ENCODE peak calls at places on chromosomes 13 and 19, in six cellular contexts. One of them, this sample, is unnamed.

GRCh38 chr19:55044771-55045716 is 7.0 kb upstream of the GP6 start:
- DNase-seq in mucosa of gallbladder: no peak
- DNase-seq in stimulated activated naive CD4-positive, alpha-beta T cell: no peak
- DNase-seq in hippocampal formation: no peak
- DNase-seq in HCT116: no peak
- DNase-seq in thoracic aorta: no peak
- DNase-seq in this sample: no peak

GRCh38 chr19:55041627-55042343 is 3.7 kb upstream of the GP6 start:
- DNase-seq in mucosa of gallbladder: no peak
- DNase-seq in HCT116: no peak
- DNase-seq in stimulated activated naive CD4-positive, alpha-beta T cell: peak; percentile 29
- DNase-seq in hippocampal formation: no peak
- DNase-seq in thoracic aorta: no peak
- DNase-seq in this sample: no peak

GRCh38 chr13:20227288-20227687 is 4.8 kb downstream of the GJB6 start:
- DNase-seq in hippocampal formation: no peak
- DNase-seq in HCT116: no peak
- DNase-seq in thoracic aorta: no peak
- DNase-seq in mucosa of gallbladder: no peak
- DNase-seq in stimulated activated naive CD4-positive, alpha-beta T cell: no peak
- DNase-seq in this sample: no peak

GRCh38 chr19:20359933-20360720 is 193.1 kb downstream of the ZNF486 start:
- DNase-seq in mucosa of gallbladder: no peak
- DNase-seq in thoracic aorta: no peak
- DNase-seq in stimulated activated naive CD4-positive, alpha-beta T cell: no peak
- DNase-seq in hippocampal formation: peak; percentile 1
- DNase-seq in HCT116: no peak
- DNase-seq in this sample: no peak

GRCh38 chr13:91132381-91132780 is 215.1 kb upstream of the MIR17HG start:
- DNase-seq in thoracic aorta: no peak
- DNase-seq in mucosa of gallbladder: no peak
- DNase-seq in hippocampal formation: no peak
- DNase-seq in stimulated activated naive CD4-positive, alpha-beta T cell: no peak
- DNase-seq in HCT116: no peak
- DNase-seq in this sample: no peak

GRCh38 chr13:51523082-51523518 is 61.2 kb upstream of the WDFY2 start:
- DNase-seq in HCT116: no peak
- DNase-seq in thoracic aorta: no peak
- DNase-seq in hippocampal formation: no peak
- DNase-seq in stimulated activated naive CD4-positive, alpha-beta T cell: no peak
- DNase-seq in mucosa of gallbladder: no peak
- DNase-seq in this sample: peak; percentile 55

GRCh38 chr19:8209111-8209964 is at the start of gene CERS4:
- DNase-seq in mucosa of gallbladder: peak; percentile 40
- DNase-seq in thoracic aorta: no peak
- DNase-seq in HCT116: no peak
- DNase-seq in stimulated activated naive CD4-positive, alpha-beta T cell: peak; percentile 72
- DNase-seq in hippocampal formation: peak; percentile 90
- DNase-seq in this sample: peak; percentile 53

GRCh38 chr19:53190253-53190652 is 2.9 kb downstream of the ZNF665 start:
- DNase-seq in HCT116: no peak
- DNase-seq in stimulated activated naive CD4-positive, alpha-beta T cell: no peak
- DNase-seq in mucosa of gallbladder: no peak
- DNase-seq in hippocampal formation: no peak
- DNase-seq in thoracic aorta: no peak
- DNase-seq in this sample: no peak

GRCh38 chr19:13399746-13400145 is 106.5 kb downstream of the CACNA1A start:
- DNase-seq in mucosa of gallbladder: no peak
- DNase-seq in stimulated activated naive CD4-positive, alpha-beta T cell: no peak
- DNase-seq in HCT116: no peak
- DNase-seq in hippocampal formation: no peak
- DNase-seq in thoracic aorta: no peak
- DNase-seq in this sample: no peak

GRCh38 chr19:49889687-49890348 is 6.9 kb downstream of the IL4I1 start:
- DNase-seq in thoracic aorta: no peak
- DNase-seq in stimulated activated naive CD4-positive, alpha-beta T cell: peak; percentile 44
- DNase-seq in HCT116: peak; percentile 53
- DNase-seq in hippocampal formation: peak; percentile 28
- DNase-seq in mucosa of gallbladder: peak; percentile 75
- DNase-seq in this sample: peak; percentile 74

GRCh38 chr13:91123456-91124127 is 223.9 kb upstream of the MIR17HG start:
- DNase-seq in hippocampal formation: no peak
- DNase-seq in HCT116: no peak
- DNase-seq in thoracic aorta: no peak
- DNase-seq in stimulated activated naive CD4-positive, alpha-beta T cell: no peak
- DNase-seq in mucosa of gallbladder: no peak
- DNase-seq in this sample: no peak

GRCh38 chr19:49441210-49441959 is at the start of gene SLC17A7:
- DNase-seq in thoracic aorta: no peak
- DNase-seq in HCT116: no peak
- DNase-seq in hippocampal formation: no peak
- DNase-seq in stimulated activated naive CD4-positive, alpha-beta T cell: no peak
- DNase-seq in mucosa of gallbladder: no peak
- DNase-seq in this sample: no peak

GRCh38 chr13:50357586-50358118 is 342.4 kb downstream of the KCNRG start:
- DNase-seq in stimulated activated naive CD4-positive, alpha-beta T cell: no peak
- DNase-seq in HCT116: no peak
- DNase-seq in hippocampal formation: no peak
- DNase-seq in mucosa of gallbladder: peak; percentile 51
- DNase-seq in thoracic aorta: no peak
- DNase-seq in this sample: peak; percentile 96

GRCh38 chr19:31149306-31149975 is 199.8 kb downstream of the TSHZ3 start:
- DNase-seq in mucosa of gallbladder: no peak
- DNase-seq in HCT116: no peak
- DNase-seq in hippocampal formation: no peak
- DNase-seq in thoracic aorta: no peak
- DNase-seq in stimulated activated naive CD4-positive, alpha-beta T cell: no peak
- DNase-seq in this sample: no peak

GRCh38 chr13:82248713-82249112 is 1633.6 kb downstream of the SLITRK1 start:
- DNase-seq in hippocampal formation: no peak
- DNase-seq in stimulated activated naive CD4-positive, alpha-beta T cell: no peak
- DNase-seq in HCT116: no peak
- DNase-seq in thoracic aorta: no peak
- DNase-seq in mucosa of gallbladder: no peak
- DNase-seq in this sample: no peak

GRCh38 chr19:12786149-12786870 is 5.0 kb upstream of the JUNB start:
- DNase-seq in thoracic aorta: no peak
- DNase-seq in HCT116: no peak
- DNase-seq in stimulated activated naive CD4-positive, alpha-beta T cell: no peak
- DNase-seq in mucosa of gallbladder: peak; percentile 58
- DNase-seq in hippocampal formation: peak; percentile 45
- DNase-seq in this sample: peak; percentile 94

GRCh38 chr13:91058066-91058465 is 289.4 kb upstream of the MIR17HG start:
- DNase-seq in hippocampal formation: no peak
- DNase-seq in stimulated activated naive CD4-positive, alpha-beta T cell: no peak
- DNase-seq in mucosa of gallbladder: no peak
- DNase-seq in HCT116: no peak
- DNase-seq in thoracic aorta: no peak
- DNase-seq in this sample: no peak

GRCh38 chr13:52399708-52400107 is 6.3 kb downstream of the THSD1 start:
- DNase-seq in stimulated activated naive CD4-positive, alpha-beta T cell: no peak
- DNase-seq in hippocampal formation: no peak
- DNase-seq in mucosa of gallbladder: no peak
- DNase-seq in HCT116: no peak
- DNase-seq in thoracic aorta: no peak
- DNase-seq in this sample: no peak

GRCh38 chr13:33347866-33348265 is 62.3 kb upstream of the STARD13 start:
- DNase-seq in stimulated activated naive CD4-positive, alpha-beta T cell: no peak
- DNase-seq in HCT116: no peak
- DNase-seq in hippocampal formation: peak; percentile 23
- DNase-seq in thoracic aorta: no peak
- DNase-seq in mucosa of gallbladder: no peak
- DNase-seq in this sample: no peak

GRCh38 chr19:10885241-10886169 is 14.2 kb downstream of the CARM1 start:
- DNase-seq in stimulated activated naive CD4-positive, alpha-beta T cell: no peak
- DNase-seq in thoracic aorta: no peak
- DNase-seq in hippocampal formation: no peak
- DNase-seq in HCT116: no peak
- DNase-seq in mucosa of gallbladder: no peak
- DNase-seq in this sample: no peak

GRCh38 chr13:45295536-45295935 is 45.4 kb downstream of the TPT1 start:
- DNase-seq in stimulated activated naive CD4-positive, alpha-beta T cell: no peak
- DNase-seq in HCT116: no peak
- DNase-seq in hippocampal formation: no peak
- DNase-seq in mucosa of gallbladder: no peak
- DNase-seq in thoracic aorta: no peak
- DNase-seq in this sample: no peak

GRCh38 chr13:83178008-83178407 is 704.3 kb downstream of the SLITRK1 start:
- DNase-seq in thoracic aorta: no peak
- DNase-seq in HCT116: no peak
- DNase-seq in mucosa of gallbladder: no peak
- DNase-seq in hippocampal formation: no peak
- DNase-seq in stimulated activated naive CD4-positive, alpha-beta T cell: no peak
- DNase-seq in this sample: no peak

GRCh38 chr13:114211446-114211845 is 23.3 kb upstream of the CDC16 start:
- DNase-seq in thoracic aorta: no peak
- DNase-seq in mucosa of gallbladder: no peak
- DNase-seq in stimulated activated naive CD4-positive, alpha-beta T cell: no peak
- DNase-seq in hippocampal formation: no peak
- DNase-seq in HCT116: no peak
- DNase-seq in this sample: no peak

GRCh38 chr13:72149701-72150100 is 282.7 kb upstream of the DACH1 start:
- DNase-seq in stimulated activated naive CD4-positive, alpha-beta T cell: no peak
- DNase-seq in mucosa of gallbladder: peak; percentile 19
- DNase-seq in thoracic aorta: no peak
- DNase-seq in HCT116: no peak
- DNase-seq in hippocampal formation: no peak
- DNase-seq in this sample: no peak

GRCh38 chr13:110108348-110109139 is 198.4 kb downstream of the COL4A1 start:
- DNase-seq in HCT116: peak; percentile 53
- DNase-seq in stimulated activated naive CD4-positive, alpha-beta T cell: no peak
- DNase-seq in mucosa of gallbladder: peak; percentile 71
- DNase-seq in hippocampal formation: peak; percentile 63
- DNase-seq in thoracic aorta: peak; percentile 53
- DNase-seq in this sample: peak; percentile 86

GRCh38 chr13:48801255-48801654 is 147.5 kb downstream of the CYSLTR2 start:
- DNase-seq in HCT116: no peak
- DNase-seq in hippocampal formation: no peak
- DNase-seq in mucosa of gallbladder: no peak
- DNase-seq in thoracic aorta: no peak
- DNase-seq in stimulated activated naive CD4-positive, alpha-beta T cell: no peak
- DNase-seq in this sample: no peak

GRCh38 chr13:49356224-49356623 is 87.6 kb downstream of the CAB39L start:
- DNase-seq in HCT116: no peak
- DNase-seq in hippocampal formation: no peak
- DNase-seq in thoracic aorta: no peak
- DNase-seq in mucosa of gallbladder: no peak
- DNase-seq in stimulated activated naive CD4-positive, alpha-beta T cell: no peak
- DNase-seq in this sample: no peak

GRCh38 chr13:102670130-102670529 is 24.7 kb downstream of the METTL21C start:
- DNase-seq in hippocampal formation: no peak
- DNase-seq in thoracic aorta: no peak
- DNase-seq in stimulated activated naive CD4-positive, alpha-beta T cell: no peak
- DNase-seq in mucosa of gallbladder: no peak
- DNase-seq in HCT116: no peak
- DNase-seq in this sample: no peak

GRCh38 chr13:97332725-97333124 is 101.2 kb upstream of the RAP2A start:
- DNase-seq in stimulated activated naive CD4-positive, alpha-beta T cell: no peak
- DNase-seq in HCT116: no peak
- DNase-seq in mucosa of gallbladder: no peak
- DNase-seq in thoracic aorta: no peak
- DNase-seq in hippocampal formation: no peak
- DNase-seq in this sample: no peak

GRCh38 chr13:85974604-85975366 is 175.6 kb upstream of the SLITRK6 start:
- DNase-seq in hippocampal formation: no peak
- DNase-seq in mucosa of gallbladder: no peak
- DNase-seq in thoracic aorta: no peak
- DNase-seq in stimulated activated naive CD4-positive, alpha-beta T cell: no peak
- DNase-seq in HCT116: no peak
- DNase-seq in this sample: no peak

GRCh38 chr19:17353386-17353785 is 16.0 kb downstream of the GTPBP3 start:
- DNase-seq in mucosa of gallbladder: no peak
- DNase-seq in stimulated activated naive CD4-positive, alpha-beta T cell: no peak
- DNase-seq in hippocampal formation: no peak
- DNase-seq in thoracic aorta: no peak
- DNase-seq in HCT116: no peak
- DNase-seq in this sample: no peak

GRCh38 chr13:51549050-51549449 is 35.2 kb upstream of the WDFY2 start:
- DNase-seq in hippocampal formation: no peak
- DNase-seq in thoracic aorta: no peak
- DNase-seq in stimulated activated naive CD4-positive, alpha-beta T cell: no peak
- DNase-seq in HCT116: no peak
- DNase-seq in mucosa of gallbladder: no peak
- DNase-seq in this sample: peak; percentile 71

GRCh38 chr13:76822691-76823267 is 63.4 kb downstream of the KCTD12 start:
- DNase-seq in thoracic aorta: no peak
- DNase-seq in mucosa of gallbladder: peak; percentile 16
- DNase-seq in HCT116: no peak
- DNase-seq in hippocampal formation: no peak
- DNase-seq in stimulated activated naive CD4-positive, alpha-beta T cell: peak; percentile 5
- DNase-seq in this sample: no peak

GRCh38 chr19:3316132-3316648 is 50.2 kb upstream of the NFIC start:
- DNase-seq in mucosa of gallbladder: no peak
- DNase-seq in hippocampal formation: no peak
- DNase-seq in HCT116: no peak
- DNase-seq in thoracic aorta: no peak
- DNase-seq in stimulated activated naive CD4-positive, alpha-beta T cell: no peak
- DNase-seq in this sample: no peak

GRCh38 chr19:48914181-48914580 is 14.1 kb downstream of the NUCB1 start:
- DNase-seq in thoracic aorta: no peak
- DNase-seq in stimulated activated naive CD4-positive, alpha-beta T cell: no peak
- DNase-seq in mucosa of gallbladder: no peak
- DNase-seq in HCT116: no peak
- DNase-seq in hippocampal formation: no peak
- DNase-seq in this sample: no peak

GRCh38 chr13:74129500-74130144 is 4.6 kb downstream of the KLF12 start:
- DNase-seq in hippocampal formation: no peak
- DNase-seq in HCT116: no peak
- DNase-seq in mucosa of gallbladder: no peak
- DNase-seq in stimulated activated naive CD4-positive, alpha-beta T cell: no peak
- DNase-seq in thoracic aorta: no peak
- DNase-seq in this sample: no peak

GRCh38 chr13:76764429-76764828 is 121.8 kb downstream of the KCTD12 start:
- DNase-seq in stimulated activated naive CD4-positive, alpha-beta T cell: no peak
- DNase-seq in thoracic aorta: no peak
- DNase-seq in mucosa of gallbladder: peak; percentile 18
- DNase-seq in hippocampal formation: no peak
- DNase-seq in HCT116: no peak
- DNase-seq in this sample: no peak

GRCh38 chr19:15672580-15673175 is at the start of gene CYP4F12:
- DNase-seq in HCT116: peak; percentile 49
- DNase-seq in thoracic aorta: no peak
- DNase-seq in stimulated activated naive CD4-positive, alpha-beta T cell: peak; percentile 10
- DNase-seq in hippocampal formation: no peak
- DNase-seq in mucosa of gallbladder: peak; percentile 92
- DNase-seq in this sample: peak; percentile 82

GRCh38 chr19:1289395-1290244 is 3.9 kb downstream of the EFNA2 start:
- DNase-seq in mucosa of gallbladder: no peak
- DNase-seq in stimulated activated naive CD4-positive, alpha-beta T cell: no peak
- DNase-seq in HCT116: no peak
- DNase-seq in hippocampal formation: no peak
- DNase-seq in thoracic aorta: no peak
- DNase-seq in this sample: no peak

This sample was measured in PC-9.